ENCODE peak calls at places on chromosomes 7 and 10, in four cellular contexts. W is SW 1271, Y is NCI-H345, E is HTR-8/SVneo. M is an unnamed sample.

GRCh38 chr10:58175990-58176910 is 91.4 kb downstream of the IPMK start:
- DNase-seq in W (no peak), Y (no peak), E (no peak), M (peak)

GRCh38 chr7:150370612-150371071 is 2.0 kb downstream of the REPIN1 start:
- DNase-seq in W (no peak), Y (no peak), E (no peak), M (no peak)

GRCh38 chr7:28296571-28297483 is 115.5 kb upstream of the CREB5 start:
- DNase-seq in W (no peak), Y (peak), E (no peak), M (peak)

GRCh38 chr7:11489280-11489679 is 342.7 kb downstream of the THSD7A start:
- DNase-seq in W (no peak), Y (no peak), E (no peak), M (no peak)

GRCh38 chr10:660980-661890 is 28.2 kb downstream of the DIP2C start:
- DNase-seq in W (no peak), Y (no peak), E (no peak), M (no peak)

GRCh38 chr10:42932116-42932515 is 144.8 kb upstream of the RET start:
- DNase-seq in W (no peak), Y (no peak), E (no peak), M (no peak)

GRCh38 chr7:155763122-155763521 is 49.1 kb downstream of the SHH start:
- DNase-seq in W (no peak), Y (no peak), E (no peak), M (no peak)

GRCh38 chr10:112799038-112799437 is 151.0 kb upstream of the TCF7L2 start:
- DNase-seq in W (no peak), Y (no peak), E (no peak), M (no peak)

GRCh38 chr10:96987842-96988175 is 155.7 kb downstream of the LCOR start:
- DNase-seq in W (no peak), Y (no peak), E (no peak), M (no peak)

GRCh38 chr7:2520808-2521146 is 1.2 kb downstream of the LFNG start:
- DNase-seq in W (no peak), Y (peak), E (no peak), M (no peak)

GRCh38 chr10:103658049-103658577 is 164.6 kb downstream of the NEURL1 start:
- DNase-seq in W (no peak), Y (no peak), E (no peak), M (no peak)

GRCh38 chr7:46934198-46934825 is 647.6 kb downstream of the TNS3 start:
- DNase-seq in W (no peak), Y (no peak), E (no peak), M (no peak)

GRCh38 chr10:129970404-129971364 is 6.6 kb upstream of the EBF3 start:
- DNase-seq in W (no peak), Y (peak), E (no peak), M (no peak)

GRCh38 chr7:128215281-128215680 is 25.8 kb upstream of the LEP start:
- DNase-seq in W (no peak), Y (no peak), E (no peak), M (no peak)

GRCh38 chr7:101125989-101126650 is 784 bp upstream of the SERPINE1 start:
- DNase-seq in W (no peak), Y (no peak), E (no peak), M (no peak)

GRCh38 chr10:4234661-4235060 is 449.7 kb upstream of the KLF6 start:
- DNase-seq in W (no peak), Y (no peak), E (no peak), M (no peak)

GRCh38 chr7:80370587-80370986 is 141.3 kb downstream of the GNAT3 start:
- DNase-seq in W (no peak), Y (no peak), E (no peak), M (no peak)

GRCh38 chr7:95871078-95871848 is 98.9 kb downstream of the DYNC1I1 start:
- DNase-seq in W (no peak), Y (peak), E (peak), M (peak)

GRCh38 chr7:157394246-157395191 is 57.7 kb downstream of the DNAJB6 start:
- DNase-seq in W (no peak), Y (no peak), E (no peak), M (no peak)

GRCh38 chr10:11358923-11359560 is 252.4 kb downstream of the USP6NL start:
- DNase-seq in W (no peak), Y (no peak), E (no peak), M (no peak)

M was measured in erythroblast.